ENCODE peak calls at places on chromosomes 13 and 19, in five cellular contexts. N, B, E, X and T are unnamed samples.
A peak's percentile ranks its signal among the peaks of the same experiment; 100 is the strongest.

GRCh38 chr13:65497265-65497664 is 1732.9 kb downstream of the PCDH9 start:
- DNase-seq in N (no peak), B (no peak), E (no peak), X (no peak), T (no peak)

GRCh38 chr19:44848036-44848804 is 2.1 kb downstream of the NECTIN2 start:
- DNase-seq in N (no peak), B (no peak), E (no peak), X (no peak), T (no peak)

GRCh38 chr19:57279418-57280164 is 694 bp upstream of the ZNF460 start:
- DNase-seq in N (peak; percentile 85), B (peak; percentile 54), E (peak; percentile 88), X (peak; percentile 95), T (peak; percentile 61)

GRCh38 chr13:70703755-70704154 is 595.5 kb upstream of the KLHL1 start:
- DNase-seq in N (no peak), B (no peak), E (no peak), X (no peak), T (no peak)

GRCh38 chr19:55694241-55694655 is 19.2 kb downstream of the EPN1 start:
- DNase-seq in N (no peak), B (no peak), E (no peak), X (peak; percentile 13), T (no peak)

GRCh38 chr13:35984776-35985453 is 146.3 kb downstream of the DCLK1 start:
- DNase-seq in N (no peak), B (no peak), E (no peak), X (no peak), T (no peak)

GRCh38 chr19:42794751-42795150 is 29.3 kb upstream of the PSG8 start:
- DNase-seq in N (no peak), B (no peak), E (no peak), X (no peak), T (no peak)

GRCh38 chr19:1042689-1043511 is 3.0 kb downstream of the ABCA7 start:
- DNase-seq in N (no peak), B (no peak), E (no peak), X (no peak), T (no peak)

GRCh38 chr13:60261432-60262351 is 98.0 kb upstream of the DIAPH3 start:
- DNase-seq in N (no peak), B (peak; percentile 21), E (no peak), X (no peak), T (no peak)

GRCh38 chr19:41323430-41324125 is 13.6 kb downstream of the CCDC97 start:
- DNase-seq in N (no peak), B (no peak), E (no peak), X (peak; percentile 91), T (no peak)